ENCODE peak calls at places on chromosomes 13 and 19, in seven cellular contexts. One of them, this sample, is unnamed.

GRCh38 chr13:111153977-111154332 is 38.8 kb downstream of the ARHGEF7 start:
- DNase-seq in GM12878: no peak
- DNase-seq in HepG2: peak
- DNase-seq in SK-N-SH: no peak
- DNase-seq in HCT116: no peak
- DNase-seq in K562: peak
- DNase-seq in H1: no peak
- DNase-seq in this sample: no peak

GRCh38 chr13:113597386-113598080 is 13.0 kb downstream of the TFDP1 start:
- DNase-seq in GM12878: no peak
- DNase-seq in HepG2: no peak
- DNase-seq in SK-N-SH: no peak
- DNase-seq in HCT116: no peak
- DNase-seq in K562: no peak
- DNase-seq in H1: no peak
- DNase-seq in this sample: no peak

GRCh38 chr19:7550987-7551761 is 15.7 kb downstream of the PNPLA6 start:
- DNase-seq in GM12878: no peak
- DNase-seq in HepG2: no peak
- DNase-seq in SK-N-SH: peak
- DNase-seq in HCT116: peak
- DNase-seq in K562: peak
- DNase-seq in H1: peak
- DNase-seq in this sample: peak

GRCh38 chr19:46616631-46617322 is 8.1 kb downstream of the PTGIR start:
- DNase-seq in GM12878: no peak
- DNase-seq in HepG2: peak
- DNase-seq in SK-N-SH: peak
- DNase-seq in HCT116: peak
- DNase-seq in K562: peak
- DNase-seq in H1: no peak
- DNase-seq in this sample: peak

GRCh38 chr13:30421093-30422055 is 919 bp upstream of the UBE2L5 start:
- DNase-seq in GM12878: no peak
- DNase-seq in HepG2: no peak
- DNase-seq in SK-N-SH: peak
- DNase-seq in HCT116: no peak
- DNase-seq in K562: peak
- DNase-seq in H1: no peak
- DNase-seq in this sample: peak

GRCh38 chr13:32225494-32225931 is 89.7 kb downstream of the ZAR1L start:
- DNase-seq in GM12878: no peak
- DNase-seq in HepG2: no peak
- DNase-seq in SK-N-SH: no peak
- DNase-seq in HCT116: no peak
- DNase-seq in K562: no peak
- DNase-seq in H1: no peak
- DNase-seq in this sample: no peak

GRCh38 chr19:39704181-39705044 is at the start of gene LGALS14:
- DNase-seq in GM12878: no peak
- DNase-seq in HepG2: no peak
- DNase-seq in SK-N-SH: no peak
- DNase-seq in HCT116: no peak
- DNase-seq in K562: no peak
- DNase-seq in H1: no peak
- DNase-seq in this sample: no peak

GRCh38 chr13:74695021-74695800 is 561.0 kb upstream of the KLF12 start:
- DNase-seq in GM12878: no peak
- DNase-seq in HepG2: no peak
- DNase-seq in SK-N-SH: no peak
- DNase-seq in HCT116: no peak
- DNase-seq in K562: no peak
- DNase-seq in H1: no peak
- DNase-seq in this sample: no peak

GRCh38 chr19:34675250-34675649 is 1.7 kb downstream of the SCGB2B2 start:
- DNase-seq in GM12878: no peak
- DNase-seq in HepG2: no peak
- DNase-seq in SK-N-SH: no peak
- DNase-seq in HCT116: no peak
- DNase-seq in K562: no peak
- DNase-seq in H1: no peak
- DNase-seq in this sample: no peak

GRCh38 chr19:30862876-30863275 is 486.4 kb downstream of the TSHZ3 start:
- DNase-seq in GM12878: no peak
- DNase-seq in HepG2: no peak
- DNase-seq in SK-N-SH: no peak
- DNase-seq in HCT116: no peak
- DNase-seq in K562: no peak
- DNase-seq in H1: no peak
- DNase-seq in this sample: no peak

GRCh38 chr19:45693168-45693788 is 812 bp downstream of the QPCTL start:
- DNase-seq in GM12878: no peak
- DNase-seq in HepG2: peak
- DNase-seq in SK-N-SH: peak
- DNase-seq in HCT116: no peak
- DNase-seq in K562: peak
- DNase-seq in H1: no peak
- DNase-seq in this sample: peak

GRCh38 chr19:35935911-35936737 is at the start of gene LRFN3:
- DNase-seq in GM12878: no peak
- DNase-seq in HepG2: peak
- DNase-seq in SK-N-SH: peak
- DNase-seq in HCT116: peak
- DNase-seq in K562: peak
- DNase-seq in H1: no peak
- DNase-seq in this sample: peak

GRCh38 chr13:98563071-98563470 is 13.8 kb downstream of the STK24 start:
- DNase-seq in GM12878: no peak
- DNase-seq in HepG2: no peak
- DNase-seq in SK-N-SH: no peak
- DNase-seq in HCT116: no peak
- DNase-seq in K562: no peak
- DNase-seq in H1: no peak
- DNase-seq in this sample: no peak

GRCh38 chr13:98570929-98571372 is 6.0 kb downstream of the STK24 start:
- DNase-seq in GM12878: peak
- DNase-seq in HepG2: peak
- DNase-seq in SK-N-SH: no peak
- DNase-seq in HCT116: peak
- DNase-seq in K562: peak
- DNase-seq in H1: no peak
- DNase-seq in this sample: peak

GRCh38 chr13:98567140-98567539 is 9.8 kb downstream of the STK24 start:
- DNase-seq in GM12878: no peak
- DNase-seq in HepG2: no peak
- DNase-seq in SK-N-SH: no peak
- DNase-seq in HCT116: no peak
- DNase-seq in K562: no peak
- DNase-seq in H1: no peak
- DNase-seq in this sample: no peak

GRCh38 chr13:98564204-98564603 is 12.7 kb downstream of the STK24 start:
- DNase-seq in GM12878: no peak
- DNase-seq in HepG2: no peak
- DNase-seq in SK-N-SH: no peak
- DNase-seq in HCT116: no peak
- DNase-seq in K562: no peak
- DNase-seq in H1: no peak
- DNase-seq in this sample: no peak

DNA sequence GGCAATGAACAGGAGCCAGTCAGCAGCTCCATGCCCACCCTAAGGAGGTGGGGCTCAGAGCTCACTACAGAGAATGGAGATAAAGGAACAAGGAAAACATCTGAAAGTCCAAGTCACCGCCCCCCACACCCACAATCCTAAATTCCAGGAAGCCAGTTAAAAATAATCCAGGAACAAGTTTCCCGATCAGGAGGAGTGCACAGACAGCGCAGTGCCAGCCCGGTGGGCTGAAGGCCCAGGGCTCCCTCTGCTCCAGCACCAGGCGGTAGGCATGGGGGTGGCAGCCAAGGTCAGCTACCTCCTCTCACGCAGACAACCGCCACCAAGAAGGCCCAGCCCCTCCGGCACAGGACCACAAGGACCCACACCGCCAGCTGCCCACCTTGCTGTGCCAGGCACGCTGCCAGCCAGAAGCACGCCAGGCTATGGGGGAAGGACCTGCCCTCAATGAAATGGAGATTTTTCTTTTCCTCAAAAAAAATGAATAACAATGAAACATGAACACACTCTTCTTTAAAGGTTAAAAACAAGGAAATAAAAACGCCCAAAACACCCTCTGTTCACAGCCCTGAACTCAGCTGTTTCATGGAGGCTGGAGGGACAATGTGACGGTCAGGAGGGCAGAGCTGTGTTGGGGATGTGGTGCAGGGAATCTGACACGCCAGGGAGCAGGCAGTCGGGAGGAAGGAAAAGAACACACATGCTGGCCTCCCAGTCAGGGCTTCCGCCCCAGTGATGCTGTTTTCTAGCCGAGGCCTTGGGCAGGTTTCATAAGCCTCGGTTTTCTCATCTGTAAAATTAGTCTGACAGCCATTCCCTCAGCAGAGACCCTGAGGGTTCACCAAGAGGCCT is 11.0 kb downstream of the STK24 start:
- DNase-seq in GM12878: no peak
- DNase-seq in HepG2: no peak
- DNase-seq in SK-N-SH: peak
- DNase-seq in HCT116: no peak
- DNase-seq in K562: no peak
- DNase-seq in H1: no peak
- DNase-seq in this sample: no peak
- TF ChIP-seq JUND in GM12878: no peak
- TF ChIP-seq JUND in HepG2: no peak
- TF ChIP-seq JUND in SK-N-SH: no peak
- TF ChIP-seq JUND in HCT116: no peak
- TF ChIP-seq JUND in K562: no peak
- TF ChIP-seq JUND in H1: no peak
- TF ChIP-seq JUND in this sample: no peak

DNA sequence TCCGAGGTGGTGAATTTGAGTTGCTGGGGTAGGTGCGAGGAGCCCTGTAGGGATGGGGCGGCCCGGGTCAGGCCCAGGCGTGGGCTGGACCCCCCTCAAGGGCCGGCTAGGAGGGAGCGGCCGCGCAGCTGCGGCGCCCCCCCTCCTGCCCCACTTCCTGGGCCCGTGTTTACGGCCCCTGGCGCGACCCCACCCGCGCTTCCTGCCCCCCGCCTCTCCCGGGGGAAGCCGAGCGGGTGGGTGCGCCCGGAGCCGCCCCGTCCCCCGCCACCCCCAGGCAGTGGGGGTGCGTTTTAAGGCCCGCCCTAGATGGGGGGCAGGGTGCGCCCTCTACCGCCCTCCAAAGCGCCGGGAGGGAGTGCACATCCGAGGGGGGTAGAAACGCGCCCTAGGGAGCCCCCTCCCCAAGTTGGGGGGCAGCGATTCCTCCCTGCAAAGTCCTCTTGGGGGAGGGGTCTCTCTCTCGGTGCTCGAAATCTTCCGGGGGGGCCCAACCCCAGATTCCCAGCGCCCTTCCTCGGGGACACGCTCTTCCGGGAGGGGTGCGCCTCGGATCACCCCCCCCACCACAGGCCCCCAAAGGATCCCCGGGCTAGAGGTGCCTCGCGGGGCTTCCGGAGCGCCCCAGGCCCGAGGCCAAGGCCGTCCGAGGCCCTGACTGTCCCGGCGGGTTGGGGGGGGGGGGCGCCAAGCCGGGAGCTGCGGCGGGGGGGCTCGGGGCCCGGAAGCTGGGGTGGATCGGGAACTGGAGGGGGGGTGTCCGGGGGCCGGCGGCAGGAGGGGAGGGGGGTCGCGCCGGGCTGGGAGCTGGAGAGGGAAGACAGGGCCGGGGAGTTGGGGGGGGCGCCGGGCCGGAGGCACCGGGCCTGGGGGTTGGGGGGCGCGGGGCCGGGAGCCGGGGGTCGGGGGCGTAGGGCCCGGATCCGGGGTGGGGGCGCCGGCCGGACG is 807 bp downstream of the TLE5 start:
- DNase-seq in GM12878: no peak
- DNase-seq in HepG2: no peak
- DNase-seq in SK-N-SH: peak
- DNase-seq in HCT116: no peak
- DNase-seq in K562: peak
- DNase-seq in H1: no peak
- DNase-seq in this sample: no peak
- TF ChIP-seq JUND in GM12878: no peak
- TF ChIP-seq JUND in HepG2: no peak
- TF ChIP-seq JUND in SK-N-SH: no peak
- TF ChIP-seq JUND in HCT116: no peak
- TF ChIP-seq JUND in K562: no peak
- TF ChIP-seq JUND in H1: no peak
- TF ChIP-seq JUND in this sample: no peak

GRCh38 chr13:63189712-63190111 is 1774.1 kb upstream of the PCDH20 start:
- DNase-seq in GM12878: no peak
- DNase-seq in HepG2: no peak
- DNase-seq in SK-N-SH: no peak
- DNase-seq in HCT116: no peak
- DNase-seq in K562: no peak
- DNase-seq in H1: no peak
- DNase-seq in this sample: no peak

GRCh38 chr13:63190742-63191141 is 1775.1 kb upstream of the PCDH20 start:
- DNase-seq in GM12878: no peak
- DNase-seq in HepG2: no peak
- DNase-seq in SK-N-SH: no peak
- DNase-seq in HCT116: no peak
- DNase-seq in K562: no peak
- DNase-seq in H1: no peak
- DNase-seq in this sample: no peak

GRCh38 chr13:63184693-63185092 is 1769.0 kb upstream of the PCDH20 start:
- DNase-seq in GM12878: no peak
- DNase-seq in HepG2: peak
- DNase-seq in SK-N-SH: no peak
- DNase-seq in HCT116: peak
- DNase-seq in K562: no peak
- DNase-seq in H1: peak
- DNase-seq in this sample: no peak

GRCh38 chr13:63190219-63190618 is 1774.6 kb upstream of the PCDH20 start:
- DNase-seq in GM12878: no peak
- DNase-seq in HepG2: no peak
- DNase-seq in SK-N-SH: peak
- DNase-seq in HCT116: no peak
- DNase-seq in K562: no peak
- DNase-seq in H1: no peak
- DNase-seq in this sample: no peak
- TF ChIP-seq JUND in GM12878: no peak
- TF ChIP-seq JUND in HepG2: no peak
- TF ChIP-seq JUND in SK-N-SH: no peak
- TF ChIP-seq JUND in HCT116: no peak
- TF ChIP-seq JUND in K562: no peak
- TF ChIP-seq JUND in H1: no peak
- TF ChIP-seq JUND in this sample: no peak

DNA sequence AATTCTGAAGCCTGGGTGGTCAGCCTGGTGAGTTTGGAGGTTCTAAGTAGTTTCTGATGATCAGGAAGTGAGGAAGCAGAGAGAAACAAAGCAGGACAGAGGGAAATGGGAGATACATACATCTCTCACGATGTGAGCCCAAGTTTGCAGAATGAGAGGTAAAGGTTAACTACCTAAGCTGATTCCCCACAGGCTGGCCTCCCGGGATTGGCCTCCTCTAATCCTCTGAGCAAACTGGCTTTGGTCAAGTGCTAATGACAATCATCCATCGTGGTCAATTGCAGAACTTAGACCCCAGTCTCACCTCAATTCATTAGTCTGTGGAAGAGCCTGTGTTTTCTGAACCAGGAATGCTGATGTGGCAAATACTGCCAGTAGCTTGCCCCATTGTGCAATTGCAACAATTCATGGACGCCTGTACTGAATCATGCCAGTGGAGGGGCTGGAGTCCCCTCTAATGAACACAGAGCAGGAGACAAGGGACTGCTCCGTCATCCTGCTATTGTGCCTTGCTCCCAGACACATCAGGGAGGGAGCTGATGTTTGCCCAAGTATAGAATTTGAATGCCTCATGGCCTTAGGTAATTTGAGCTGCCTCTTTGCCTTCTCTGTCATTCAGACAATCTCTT is 1256.6 kb downstream of the EFNB2 start:
- DNase-seq in GM12878: no peak
- DNase-seq in HepG2: no peak
- DNase-seq in SK-N-SH: no peak
- DNase-seq in HCT116: no peak
- DNase-seq in K562: no peak
- DNase-seq in H1: peak
- DNase-seq in this sample: no peak
- TF ChIP-seq JUND in GM12878: no peak
- TF ChIP-seq JUND in HepG2: no peak
- TF ChIP-seq JUND in SK-N-SH: no peak
- TF ChIP-seq JUND in HCT116: no peak
- TF ChIP-seq JUND in K562: no peak
- TF ChIP-seq JUND in H1: no peak
- TF ChIP-seq JUND in this sample: no peak